ENCODE peak calls at places on chromosomes 3 and 15, in four cellular contexts. J is H1, H is GM12878, D is HCT116. A is an unnamed sample.

GRCh38 chr15:39242345-39242744 is 338.5 kb upstream of the THBS1 start:
- DNase-seq in J (no peak), H (no peak), D (no peak), A (no peak)

GRCh38 chr3:182300266-182300665 is 493.0 kb upstream of the ATP11B start:
- DNase-seq in J (no peak), H (no peak), D (no peak), A (no peak)

GRCh38 chr3:160478338-160478737 is 28.8 kb upstream of the TRIM59 start:
- DNase-seq in J (no peak), H (no peak), D (no peak), A (no peak)

GRCh38 chr3:104696470-104696869 is 670.2 kb upstream of the ALCAM start:
- DNase-seq in J (no peak), H (no peak), D (no peak), A (no peak)

GRCh38 chr15:42264790-42265189 is 8.2 kb upstream of the GANC start:
- DNase-seq in J (no peak), H (no peak), D (no peak), A (no peak)

GRCh38 chr15:91578511-91578910 is 275.0 kb upstream of the SLCO3A1 start:
- DNase-seq in J (no peak), H (no peak), D (no peak), A (no peak)

GRCh38 chr3:73781536-73781935 is 156.8 kb upstream of the PDZRN3 start:
- DNase-seq in J (no peak), H (no peak), D (no peak), A (no peak)

GRCh38 chr15:87268675-87269074 is 987.9 kb downstream of the NTRK3 start:
- DNase-seq in J (no peak), H (no peak), D (no peak), A (no peak)

GRCh38 chr3:15206662-15207576 is 873 bp downstream of the CAPN7 start:
- DNase-seq in J (peak; percentile 15), H (no peak), D (no peak), A (no peak)

GRCh38 chr15:67076147-67076843 is 10.9 kb downstream of the SMAD3 start:
- DNase-seq in J (no peak), H (no peak), D (peak; percentile 69), A (peak; percentile 77)

GRCh38 chr3:112303811-112304325 is 9.9 kb upstream of the SLC9C1 start:
- DNase-seq in J (no peak), H (no peak), D (no peak), A (no peak)

GRCh38 chr3:187954486-187955075 is 199.4 kb upstream of the LPP start:
- DNase-seq in J (no peak), H (no peak), D (no peak), A (no peak)

GRCh38 chr3:100603449-100603848 is 6.0 kb upstream of the ADGRG7 start:
- DNase-seq in J (no peak), H (no peak), D (peak; percentile 41), A (peak; percentile 41)

GRCh38 chr3:138781012-138781470 is 53.7 kb downstream of the PIK3CB start:
- DNase-seq in J (no peak), H (no peak), D (no peak), A (no peak)

GRCh38 chr3:48297111-48297810 is 36.2 kb downstream of the SPINK8 start:
- DNase-seq in J (no peak), H (no peak), D (no peak), A (no peak)

GRCh38 chr15:40523611-40524010 is 41.2 kb downstream of the CCDC32 start:
- DNase-seq in J (no peak), H (no peak), D (no peak), A (no peak)

GRCh38 chr3:147554332-147554731 is 145.2 kb downstream of the ZIC1 start:
- DNase-seq in J (no peak), H (no peak), D (no peak), A (no peak)

GRCh38 chr3:159992601-159993000 is 4.0 kb downstream of the IL12A start:
- DNase-seq in J (no peak), H (no peak), D (no peak), A (no peak)

GRCh38 chr3:140748903-140749302 is 71.0 kb downstream of the TRIM42 start:
- DNase-seq in J (no peak), H (no peak), D (no peak), A (no peak)

GRCh38 chr3:151383111-151383510 is 1.4 kb downstream of the P2RY12 start:
- DNase-seq in J (no peak), H (no peak), D (no peak), A (no peak)

GRCh38 chr3:99248913-99249312 is 347.4 kb upstream of the DCBLD2 start:
- DNase-seq in J (no peak), H (no peak), D (no peak), A (no peak)

GRCh38 chr3:45966969-45967640 is 23.8 kb downstream of the CXCR6 start:
- DNase-seq in J (no peak), H (no peak), D (no peak), A (no peak)

GRCh38 chr3:78708565-78709073 is 1059.2 kb downstream of the ROBO1 start:
- DNase-seq in J (no peak), H (no peak), D (no peak), A (no peak)

GRCh38 chr15:90232941-90233700 is 620 bp downstream of the CIB1 start:
- DNase-seq in J (no peak), H (no peak), D (no peak), A (peak; percentile 81)

GRCh38 chr3:96416549-96417255 is 397.7 kb upstream of the EPHA6 start:
- DNase-seq in J (peak; percentile 1), H (no peak), D (no peak), A (no peak)

GRCh38 chr3:3802021-3802420 is 2.8 kb downstream of the LRRN1 start:
- DNase-seq in J (no peak), H (no peak), D (no peak), A (no peak)

GRCh38 chr15:66670698-66671580 is 31.1 kb upstream of the SMAD6 start:
- DNase-seq in J (peak; percentile 58), H (no peak), D (peak; percentile 76), A (peak; percentile 94)

GRCh38 chr3:81299486-81299885 is 462.0 kb downstream of the GBE1 start:
- DNase-seq in J (no peak), H (no peak), D (no peak), A (no peak)

GRCh38 chr3:140421884-140422283 is 256.0 kb upstream of the TRIM42 start:
- DNase-seq in J (no peak), H (no peak), D (no peak), A (no peak)

GRCh38 chr15:100914876-100915275 is 4.3 kb upstream of the LRRK1 start:
- DNase-seq in J (no peak), H (no peak), D (no peak), A (no peak)

GRCh38 chr3:186724911-186725310 is 7.8 kb downstream of the KNG1 start:
- DNase-seq in J (peak; percentile 10), H (no peak), D (no peak), A (no peak)

GRCh38 chr3:150519026-150519425 is 27.3 kb downstream of the SERP1 start:
- DNase-seq in J (no peak), H (no peak), D (peak; percentile 4), A (no peak)

GRCh38 chr3:16789344-16790100 is 95.2 kb upstream of the PLCL2 start:
- DNase-seq in J (no peak), H (no peak), D (no peak), A (no peak)
- TF ChIP-seq EGR1 in J (no peak), H (no peak), D (no peak), A (no peak)

DNA sequence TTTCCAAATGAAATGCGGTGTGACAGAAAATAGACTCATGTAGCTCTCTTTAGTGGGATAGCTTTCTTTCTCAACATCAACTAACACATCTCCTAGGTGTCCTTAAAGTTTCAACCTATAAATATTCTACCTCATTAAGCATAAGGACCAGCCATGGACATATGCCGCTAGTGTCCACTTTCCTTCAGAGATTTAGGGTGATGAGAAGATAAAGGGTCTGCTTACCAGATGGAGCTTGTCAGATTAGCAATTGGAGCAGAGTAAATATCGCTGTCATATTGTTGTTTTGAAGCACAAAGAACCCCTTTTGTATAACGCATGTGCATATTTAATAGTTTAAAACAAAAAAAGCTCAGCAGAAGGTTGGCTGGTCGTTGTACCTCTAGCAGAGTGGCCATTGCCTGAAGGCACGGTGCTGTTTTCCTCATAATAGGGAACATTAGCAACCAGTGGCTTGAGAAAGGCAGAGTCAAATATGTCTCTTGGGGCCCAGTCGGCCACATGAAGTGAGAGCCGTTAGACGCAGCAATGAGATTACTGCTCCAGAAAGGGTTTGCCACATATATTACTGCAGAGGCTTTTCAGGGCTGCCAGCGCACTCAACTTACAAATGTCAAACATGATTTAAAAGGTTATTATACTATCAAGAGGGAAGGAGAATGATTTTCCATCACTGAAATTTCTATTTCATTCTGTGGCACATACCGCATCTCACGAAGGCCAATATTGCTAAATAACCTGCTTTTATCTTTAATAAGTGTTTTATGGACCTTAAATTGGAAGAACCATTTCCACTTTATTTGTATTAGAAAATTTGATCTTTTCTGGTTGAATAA is 264.3 kb downstream of the ROBO2 start:
- DNase-seq in J (no peak), H (no peak), D (no peak), A (no peak)
- TF ChIP-seq EGR1 in J (no peak), H (no peak), D (no peak), A (no peak)

GRCh38 chr3:177334803-177335202 is 137.5 kb upstream of the TBL1XR1 start:
- DNase-seq in J (no peak), H (no peak), D (no peak), A (no peak)
- TF ChIP-seq EGR1 in J (no peak), H (no peak), D (no peak), A (no peak)

DNA sequence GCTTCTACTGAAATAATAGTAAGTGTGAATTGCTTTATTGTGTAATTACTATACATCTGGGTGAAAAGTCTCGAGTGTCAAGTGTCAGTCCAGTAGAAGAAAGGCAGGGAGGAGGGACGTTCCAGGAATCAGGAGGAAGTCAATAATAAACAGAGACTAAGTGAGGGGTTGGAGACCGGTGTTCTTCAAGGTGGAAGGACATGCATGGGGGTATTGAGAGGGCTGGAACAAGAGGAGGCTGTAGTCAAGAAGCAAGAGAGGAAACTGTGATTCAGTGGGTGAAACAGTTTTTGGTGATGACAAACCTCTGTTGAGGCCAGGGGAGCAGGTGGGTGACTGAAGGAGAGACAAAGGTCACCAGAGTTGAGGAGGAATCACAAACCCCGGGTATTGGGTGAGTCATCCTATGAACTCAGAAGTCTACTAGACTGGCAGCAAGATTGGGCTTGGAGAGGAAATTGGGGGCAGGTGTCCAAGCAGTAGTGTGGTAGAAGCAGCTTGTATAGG is 11.6 kb upstream of the SCAMP5 start:
- DNase-seq in J (no peak), H (peak; percentile 27), D (no peak), A (no peak)
- TF ChIP-seq EGR1 in J (no peak), H (no peak), D (no peak), A (no peak)

DNA sequence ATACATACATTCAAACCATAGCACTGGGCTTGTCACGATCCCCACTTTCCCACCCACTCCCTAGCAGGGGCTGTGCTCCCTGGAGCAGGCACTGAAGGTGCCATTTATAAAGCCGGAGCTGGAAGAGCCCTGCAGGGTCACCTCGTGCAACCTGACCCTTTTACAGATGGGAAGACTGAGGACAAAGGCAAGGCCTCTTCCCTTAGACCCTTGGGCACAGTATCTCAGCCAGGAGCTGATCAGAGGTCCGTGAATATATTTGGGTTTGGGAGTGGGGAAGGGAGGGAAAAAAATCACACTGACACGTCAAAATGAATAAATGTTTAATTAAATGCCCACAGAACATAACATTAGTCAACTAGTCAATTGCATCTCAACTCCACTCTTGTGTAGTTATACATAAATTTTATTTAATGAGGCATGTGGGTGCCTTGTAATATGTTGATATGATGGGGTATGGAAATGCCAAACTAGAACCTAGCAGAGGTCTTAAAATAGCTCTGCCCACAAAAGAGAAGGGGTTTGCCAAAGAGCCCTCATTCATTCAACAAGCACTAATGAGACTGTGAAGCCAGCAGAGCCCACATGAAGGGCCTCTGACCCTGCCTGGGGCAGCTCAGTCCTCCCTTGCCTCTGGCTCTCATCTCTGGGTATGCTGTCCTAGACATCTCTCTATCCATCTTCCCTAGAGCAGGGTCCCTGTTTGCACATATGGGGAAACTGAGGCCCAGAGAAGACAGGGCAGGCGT is 119.4 kb downstream of the NUP210 start:
- DNase-seq in J (no peak), H (no peak), D (no peak), A (no peak)
- TF ChIP-seq EGR1 in J (no peak), H (no peak), D (no peak), A (no peak)

A was measured in K562.